ENCODE peak calls at places on chromosomes 3 and 15, in seven cellular contexts. U, G, W, Q, H, V and F are unnamed samples.

GRCh38 chr3:114867359-114867758 is 279.7 kb downstream of the ZBTB20 start:
- DNase-seq in V (no peak), U (no peak), W (no peak), Q (no peak), H (no peak), G (no peak), F (no peak)

GRCh38 chr15:61367953-61368352 is 138.9 kb upstream of the RORA start:
- DNase-seq in Q (no peak), V (no peak), G (no peak), H (no peak), U (no peak), W (no peak), F (no peak)

GRCh38 chr15:66886241-66886675 is 179.1 kb upstream of the SMAD3 start:
- DNase-seq in V (no peak), Q (no peak), U (no peak), H (no peak), W (no peak), G (no peak), F (no peak)

GRCh38 chr15:76625267-76625666 is 279.9 kb downstream of the SCAPER start:
- DNase-seq in G (no peak), H (no peak), W (no peak), V (no peak), U (no peak), Q (no peak), F (no peak)

GRCh38 chr3:193593666-193594025 is 638 bp downstream of the OPA1 start:
- DNase-seq in H (peak), Q (peak), U (peak), W (peak), V (no peak), G (peak), F (peak)

GRCh38 chr15:51780636-51781035 is 29.2 kb downstream of the TMOD2 start:
- DNase-seq in G (no peak), Q (peak), W (no peak), H (no peak), U (peak), V (peak), F (no peak)

GRCh38 chr15:31328999-31329639 is 2.5 kb downstream of the KLF13 start:
- DNase-seq in U (no peak), G (peak), V (no peak), Q (peak), H (no peak), W (no peak), F (peak)

GRCh38 chr15:58626378-58626777 is 123.1 kb downstream of the ADAM10 start:
- DNase-seq in U (no peak), Q (no peak), H (peak), G (no peak), W (no peak), V (no peak), F (no peak)

GRCh38 chr15:94083467-94083991 is 147.8 kb upstream of the MCTP2 start:
- DNase-seq in H (no peak), U (peak), Q (peak), G (no peak), W (no peak), V (no peak), F (no peak)

GRCh38 chr15:98676586-98677270 is 28.4 kb downstream of the IGF1R start:
- DNase-seq in W (no peak), V (no peak), U (no peak), H (no peak), G (no peak), Q (no peak), F (no peak)

GRCh38 chr3:158005391-158006100 is 100.7 kb downstream of the SHOX2 start:
- DNase-seq in V (no peak), G (no peak), Q (no peak), H (no peak), W (no peak), U (no peak), F (no peak)

DNA sequence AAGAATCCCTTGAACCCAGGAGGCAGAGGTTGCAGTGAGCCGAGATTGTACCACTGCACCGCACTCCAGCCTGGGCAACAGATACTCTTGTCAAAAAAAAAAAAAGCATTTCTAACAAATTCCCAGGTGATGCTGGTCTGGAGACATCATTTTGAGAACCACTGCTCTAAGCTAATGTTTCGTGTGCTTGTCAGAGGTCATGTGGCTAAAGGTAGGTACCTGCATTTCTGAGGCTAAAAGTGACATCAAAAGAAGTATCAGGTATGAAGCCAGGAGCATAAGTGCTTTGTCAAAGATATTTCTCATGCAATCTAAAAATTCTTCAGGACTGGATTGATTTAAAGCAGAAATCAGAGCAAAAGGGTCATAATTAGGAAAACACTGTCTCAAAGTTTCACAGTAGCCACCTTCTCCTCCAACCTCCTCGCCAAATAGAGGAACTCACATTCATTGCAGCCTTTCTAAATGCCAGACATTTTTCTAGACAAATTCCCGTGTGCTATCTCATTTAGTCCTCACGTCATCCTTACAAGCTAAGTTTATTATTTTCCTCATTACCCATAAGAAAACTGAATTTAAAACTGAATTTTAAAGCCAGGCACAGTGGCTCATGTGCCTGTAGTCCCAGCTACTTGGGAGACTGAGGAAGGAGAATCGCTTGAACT is 25.7 kb upstream of the GSK3B start:
- DNase-seq in G (no peak), H (no peak), U (peak), Q (no peak), V (no peak), W (no peak), F (no peak)
- H3K4me2 ChIP-seq in G (no peak), H (no peak), U (no peak), Q (no peak), V (no peak), W (no peak), F (no peak)

GRCh38 chr3:152942366-152942765 is 107.4 kb downstream of the P2RY1 start:
- DNase-seq in V (no peak), Q (peak), H (no peak), G (no peak), U (no peak), W (no peak), F (no peak)
- H2AFZ ChIP-seq in V (no peak), Q (peak), H (no peak), G (no peak), U (no peak), W (no peak), F (no peak)

GRCh38 chr3:11186771-11187170 is 32.5 kb downstream of the HRH1 start:
- DNase-seq in G (no peak), Q (peak), W (no peak), U (peak), H (no peak), V (no peak), F (no peak)

GRCh38 chr3:11185564-11186317 is 31.4 kb downstream of the HRH1 start:
- DNase-seq in Q (peak), H (no peak), W (no peak), U (peak), G (no peak), V (peak), F (no peak)

GRCh38 chr3:11187678-11188077 is 33.4 kb downstream of the HRH1 start:
- DNase-seq in G (no peak), U (peak), Q (peak), V (no peak), H (no peak), W (no peak), F (no peak)

GRCh38 chr3:11185144-11185543 is 30.9 kb downstream of the HRH1 start:
- DNase-seq in W (no peak), G (no peak), H (no peak), U (no peak), Q (peak), V (no peak), F (no peak)

DNA sequence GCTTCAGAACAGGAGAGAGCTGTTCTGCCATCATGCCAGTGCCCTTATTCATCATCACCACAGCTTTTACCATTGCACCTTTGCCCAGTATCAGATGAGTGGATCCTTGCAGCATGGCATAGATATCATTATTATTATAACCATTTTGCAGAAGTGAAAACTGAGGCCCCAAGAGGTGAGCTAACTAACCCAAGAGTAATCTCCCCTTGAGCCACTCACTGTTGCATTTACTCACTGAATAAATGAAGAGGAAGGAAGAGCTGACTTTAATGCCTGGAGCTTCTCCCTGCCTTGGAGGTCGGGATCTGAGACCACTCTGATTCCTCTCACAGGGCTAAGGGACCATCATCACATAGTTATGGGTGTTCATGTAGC is 32.0 kb downstream of the HRH1 start:
- DNase-seq in G (no peak), V (no peak), W (no peak), Q (no peak), U (no peak), H (no peak), F (no peak)
- H3K27ac ChIP-seq in G (no peak), V (peak), W (no peak), Q (peak), U (peak), H (no peak), F (no peak)

GRCh38 chr3:190326361-190326760 is 4.1 kb upstream of the CLDN1 start:
- DNase-seq in W (no peak), Q (no peak), V (no peak), U (no peak), G (no peak), H (no peak), F (no peak)

GRCh38 chr3:190326930-190327329 is 4.7 kb upstream of the CLDN1 start:
- DNase-seq in W (no peak), H (no peak), V (no peak), Q (peak), U (peak), G (no peak), F (no peak)

GRCh38 chr3:190322604-190323240 is 476 bp upstream of the CLDN1 start:
- DNase-seq in U (no peak), V (no peak), H (no peak), G (no peak), W (no peak), Q (no peak), F (no peak)

GRCh38 chr3:190323241-190323617 is 983 bp upstream of the CLDN1 start:
- DNase-seq in V (no peak), G (no peak), Q (no peak), W (no peak), U (no peak), H (no peak), F (no peak)

GRCh38 chr3:190325923-190326322 is 3.7 kb upstream of the CLDN1 start:
- DNase-seq in U (peak), Q (peak), H (no peak), G (no peak), V (no peak), W (no peak), F (no peak)
- H3K4me2 ChIP-seq in U (peak), Q (no peak), H (no peak), G (no peak), V (no peak), W (no peak), F (no peak)

GRCh38 chr3:16536344-16536663 is 22.8 kb upstream of the RFTN1 start:
- DNase-seq in G (no peak), W (no peak), V (no peak), H (no peak), U (no peak), Q (no peak), F (no peak)

GRCh38 chr3:16538505-16538904 is 25.0 kb upstream of the RFTN1 start:
- DNase-seq in U (no peak), W (no peak), Q (no peak), V (no peak), H (no peak), G (no peak), F (no peak)

GRCh38 chr3:16534914-16535301 is 21.4 kb upstream of the RFTN1 start:
- DNase-seq in U (no peak), Q (no peak), H (no peak), W (no peak), V (no peak), G (no peak), F (no peak)

GRCh38 chr3:16536996-16537395 is 23.5 kb upstream of the RFTN1 start:
- DNase-seq in G (no peak), W (no peak), U (no peak), V (no peak), Q (no peak), H (no peak), F (no peak)

GRCh38 chr3:16533928-16534913 is 20.7 kb upstream of the RFTN1 start:
- DNase-seq in V (no peak), G (no peak), U (no peak), W (no peak), H (no peak), Q (no peak), F (no peak)
- H2AFZ ChIP-seq in V (no peak), G (no peak), U (no peak), W (peak), H (no peak), Q (no peak), F (no peak)

GRCh38 chr3:33645060-33645841 is 72.8 kb downstream of the CLASP2 start:
- DNase-seq in U (peak), Q (peak), H (no peak), G (no peak), W (no peak), V (no peak), F (no peak)
- H3K27ac ChIP-seq in U (no peak), Q (no peak), H (no peak), G (no peak), W (no peak), V (no peak), F (no peak)

DNA sequence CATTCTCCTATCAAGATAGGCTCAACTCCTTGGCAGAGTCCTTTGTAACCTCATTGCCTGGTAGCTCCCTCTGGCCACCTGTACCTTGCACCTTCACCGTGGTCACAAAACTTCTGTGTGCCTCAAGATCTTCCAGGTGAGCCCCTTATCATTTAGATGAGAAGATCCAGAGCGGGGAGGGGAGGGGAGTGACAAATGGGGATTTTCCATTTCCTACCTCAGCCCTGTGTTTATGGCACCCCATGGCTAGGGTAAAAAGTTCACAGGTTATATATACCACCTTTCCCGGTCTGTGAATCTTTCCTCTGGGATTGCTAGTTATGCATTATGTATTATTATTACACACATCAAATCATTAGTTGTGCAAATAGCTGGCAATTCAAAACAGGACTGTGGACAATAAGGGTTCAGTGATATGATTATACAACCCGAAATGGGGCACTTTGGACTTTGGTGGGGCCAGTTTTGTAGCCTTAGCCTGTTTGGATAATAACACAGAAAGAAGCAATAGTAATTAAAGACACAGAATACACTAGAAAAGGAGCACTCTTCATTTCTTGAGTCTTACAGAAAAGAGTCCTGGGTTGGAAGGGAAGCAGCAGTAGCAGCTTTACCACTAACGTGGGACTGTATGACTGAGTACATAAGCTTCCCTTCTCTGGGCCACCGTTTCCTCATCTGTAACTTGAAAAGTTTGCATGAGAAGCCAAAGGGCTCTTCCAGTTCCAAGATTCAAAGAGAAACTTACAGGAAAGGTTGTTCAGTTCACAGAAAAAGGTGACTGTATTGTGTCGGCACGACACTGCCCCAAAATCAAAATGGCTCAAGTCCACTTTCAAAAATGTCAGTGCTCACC is 7.1 kb downstream of the TLE3 start:
- DNase-seq in H (no peak), G (no peak), V (no peak), U (no peak), Q (no peak), W (no peak), F (no peak)
- H3K4me2 ChIP-seq in H (peak), G (no peak), V (no peak), U (no peak), Q (no peak), W (no peak), F (no peak)

GRCh38 chr3:117165611-117166051 is 456.1 kb downstream of the TUSC7 start:
- DNase-seq in V (no peak), G (no peak), Q (peak), U (peak), H (no peak), W (peak), F (no peak)
- H2AFZ ChIP-seq in V (no peak), G (no peak), Q (peak), U (no peak), H (no peak), W (peak), F (no peak)

DNA sequence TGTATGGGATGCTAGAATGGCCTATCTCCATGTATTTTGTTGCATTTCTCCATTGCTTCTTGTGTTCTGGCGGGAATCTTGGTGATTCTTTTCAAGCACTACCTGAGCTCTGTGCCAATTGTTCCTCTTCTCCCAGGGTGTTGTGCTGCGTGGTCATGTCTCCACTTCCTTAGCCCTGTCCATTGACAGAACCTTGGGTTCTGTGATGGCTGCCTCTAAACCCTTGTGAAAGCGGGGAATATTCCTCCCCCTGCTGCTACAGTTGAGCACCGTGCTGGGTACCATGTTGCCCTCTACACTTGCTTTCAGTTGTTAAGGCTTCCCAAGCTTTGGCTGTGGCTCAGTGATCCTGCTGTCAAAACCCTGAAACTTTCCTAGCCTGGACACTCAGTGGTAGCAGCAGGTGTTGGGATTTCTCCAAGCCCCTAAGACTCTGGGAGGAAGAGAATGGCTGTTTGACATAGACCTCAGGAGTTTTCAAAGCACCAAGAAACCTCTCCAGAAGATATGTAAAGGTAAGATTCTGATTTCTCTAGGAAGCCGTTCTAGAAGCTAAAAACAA is 69.5 kb downstream of the MBNL1 start:
- DNase-seq in U (no peak), V (no peak), H (no peak), G (no peak), Q (no peak), W (no peak), F (no peak)
- H3K27ac ChIP-seq in U (no peak), V (no peak), H (no peak), G (no peak), Q (no peak), W (no peak), F (no peak)

GRCh38 chr15:101615986-101616848 is 36.0 kb downstream of the TM2D3 start:
- DNase-seq in U (peak), W (peak), G (no peak), H (peak), V (peak), Q (peak), F (no peak)

GRCh38 chr15:101618861-101619614 is 33.1 kb downstream of the TM2D3 start:
- DNase-seq in H (no peak), Q (no peak), U (no peak), W (no peak), V (no peak), G (no peak), F (no peak)

GRCh38 chr15:101619615-101619865 is 32.6 kb downstream of the TM2D3 start:
- DNase-seq in V (no peak), W (no peak), Q (no peak), U (no peak), G (no peak), H (no peak), F (no peak)

GRCh38 chr15:101617390-101617965 is 34.7 kb downstream of the TM2D3 start:
- DNase-seq in U (no peak), H (no peak), Q (no peak), G (no peak), V (no peak), W (no peak), F (no peak)

DNA sequence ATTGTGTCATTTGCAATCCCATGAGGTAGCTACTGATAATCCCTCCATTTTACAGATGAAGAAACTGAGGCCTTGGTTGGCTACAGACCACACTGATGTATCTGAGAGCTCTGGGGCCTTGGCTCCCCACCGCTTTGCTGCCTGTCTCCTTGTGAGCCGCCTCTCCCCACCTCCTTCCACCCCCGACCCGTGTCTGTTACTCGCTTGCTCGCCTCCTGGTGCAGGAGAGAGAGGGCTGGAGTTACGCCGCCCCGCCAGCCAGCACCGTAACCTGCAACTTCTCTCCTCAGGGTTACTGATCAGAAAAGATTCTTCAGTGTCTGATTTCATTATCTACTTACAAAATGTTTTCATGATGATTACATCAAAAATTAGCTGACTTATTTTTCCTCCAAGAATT is 34.1 kb downstream of the TM2D3 start:
- DNase-seq in V (no peak), H (no peak), Q (no peak), W (no peak), U (no peak), G (no peak), F (no peak)
- H3K4me2 ChIP-seq in V (no peak), H (no peak), Q (no peak), W (no peak), U (no peak), G (no peak), F (no peak)